ENCODE peak calls at places on chromosome 3, in seven cellular contexts. One of them, this sample, is unnamed.

GRCh38 chr3:16427309-16427965 is 86.1 kb downstream of the RFTN1 start:
- DNase-seq in breast epithelium: no peak
- DNase-seq in stomach: no peak
- DNase-seq in right lobe of liver: no peak
- DNase-seq in esophagus squamous epithelium: no peak
- DNase-seq in tibial nerve: no peak
- DNase-seq in A549: no peak
- DNase-seq in this sample: no peak

GRCh38 chr3:38114875-38115644 is 21.9 kb downstream of the ACAA1 start:
- DNase-seq in breast epithelium: no peak
- DNase-seq in stomach: no peak
- DNase-seq in right lobe of liver: peak
- DNase-seq in esophagus squamous epithelium: no peak
- DNase-seq in tibial nerve: no peak
- DNase-seq in A549: no peak
- DNase-seq in this sample: no peak

GRCh38 chr3:141663993-141664392 is 74.1 kb upstream of the RNF7 start:
- DNase-seq in breast epithelium: no peak
- DNase-seq in stomach: no peak
- DNase-seq in right lobe of liver: no peak
- DNase-seq in esophagus squamous epithelium: no peak
- DNase-seq in tibial nerve: no peak
- DNase-seq in A549: no peak
- DNase-seq in this sample: no peak

GRCh38 chr3:11954312-11954934 is 49.8 kb upstream of the SYN2 start:
- DNase-seq in breast epithelium: peak
- DNase-seq in stomach: peak
- DNase-seq in right lobe of liver: no peak
- DNase-seq in esophagus squamous epithelium: no peak
- DNase-seq in tibial nerve: no peak
- DNase-seq in A549: no peak
- DNase-seq in this sample: no peak

GRCh38 chr3:36894924-36895323 is 49.9 kb downstream of the TRANK1 start:
- DNase-seq in breast epithelium: no peak
- DNase-seq in stomach: no peak
- DNase-seq in right lobe of liver: no peak
- DNase-seq in esophagus squamous epithelium: no peak
- DNase-seq in tibial nerve: no peak
- DNase-seq in A549: no peak
- DNase-seq in this sample: no peak

GRCh38 chr3:49013738-49014660 is 4.4 kb downstream of the DALRD3 start:
- DNase-seq in breast epithelium: no peak
- DNase-seq in stomach: peak
- DNase-seq in right lobe of liver: peak
- DNase-seq in esophagus squamous epithelium: no peak
- DNase-seq in tibial nerve: no peak
- DNase-seq in A549: peak
- DNase-seq in this sample: no peak

GRCh38 chr3:186444288-186444687 is 82.3 kb upstream of the DGKG start:
- DNase-seq in breast epithelium: no peak
- DNase-seq in stomach: no peak
- DNase-seq in right lobe of liver: no peak
- DNase-seq in esophagus squamous epithelium: no peak
- DNase-seq in tibial nerve: no peak
- DNase-seq in A549: no peak
- DNase-seq in this sample: no peak

GRCh38 chr3:53155763-53156162 is 5.2 kb upstream of the PRKCD start:
- DNase-seq in breast epithelium: peak
- DNase-seq in stomach: peak
- DNase-seq in right lobe of liver: peak
- DNase-seq in esophagus squamous epithelium: no peak
- DNase-seq in tibial nerve: no peak
- DNase-seq in A549: no peak
- DNase-seq in this sample: no peak

GRCh38 chr3:53346514-53346913 is 829 bp downstream of the DCP1A start:
- DNase-seq in breast epithelium: no peak
- DNase-seq in stomach: no peak
- DNase-seq in right lobe of liver: no peak
- DNase-seq in esophagus squamous epithelium: no peak
- DNase-seq in tibial nerve: no peak
- DNase-seq in A549: no peak
- DNase-seq in this sample: no peak

GRCh38 chr3:141255864-141256263 is 24.2 kb downstream of the PXYLP1 start:
- DNase-seq in breast epithelium: no peak
- DNase-seq in stomach: no peak
- DNase-seq in right lobe of liver: no peak
- DNase-seq in esophagus squamous epithelium: no peak
- DNase-seq in tibial nerve: no peak
- DNase-seq in A549: peak
- DNase-seq in this sample: no peak

GRCh38 chr3:197809356-197810020 is 18.4 kb downstream of the LRCH3 start:
- DNase-seq in breast epithelium: no peak
- DNase-seq in stomach: no peak
- DNase-seq in right lobe of liver: no peak
- DNase-seq in esophagus squamous epithelium: no peak
- DNase-seq in tibial nerve: no peak
- DNase-seq in A549: no peak
- DNase-seq in this sample: no peak

DNA sequence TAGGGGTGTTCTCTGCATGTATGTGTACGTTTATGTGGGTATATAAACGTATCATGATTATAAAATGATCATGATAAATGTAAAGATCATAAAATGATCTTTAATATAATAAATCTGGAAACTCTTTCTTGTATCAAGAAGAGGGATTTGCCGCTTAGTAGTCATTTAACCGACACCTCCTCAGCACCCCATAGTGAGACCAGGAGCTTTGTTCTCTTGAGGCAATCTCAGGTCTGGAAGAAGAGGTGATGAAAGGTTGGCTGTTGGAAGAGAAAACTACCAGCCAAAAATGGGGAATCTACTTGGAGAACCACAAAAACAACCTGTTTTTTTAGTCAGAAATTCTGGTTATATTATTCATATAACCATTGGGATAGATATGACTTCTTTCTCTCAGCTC is 38.7 kb downstream of the TGFBR2 start:
- DNase-seq in breast epithelium: no peak
- DNase-seq in stomach: no peak
- DNase-seq in right lobe of liver: no peak
- DNase-seq in esophagus squamous epithelium: no peak
- DNase-seq in tibial nerve: no peak
- DNase-seq in A549: no peak
- DNase-seq in this sample: no peak
- TF ChIP-seq CTCF in breast epithelium: no peak
- TF ChIP-seq CTCF in stomach: no peak
- TF ChIP-seq CTCF in right lobe of liver: no peak
- TF ChIP-seq CTCF in esophagus squamous epithelium: no peak
- TF ChIP-seq CTCF in tibial nerve: no peak
- TF ChIP-seq CTCF in A549: no peak
- TF ChIP-seq CTCF in this sample: no peak

GRCh38 chr3:57079221-57079831 is 18.9 kb downstream of the SPATA12 start:
- DNase-seq in breast epithelium: peak
- DNase-seq in stomach: peak
- DNase-seq in right lobe of liver: no peak
- DNase-seq in esophagus squamous epithelium: no peak
- DNase-seq in tibial nerve: no peak
- DNase-seq in A549: peak
- DNase-seq in this sample: no peak

GRCh38 chr3:57078366-57079220 is 18.1 kb downstream of the SPATA12 start:
- DNase-seq in breast epithelium: peak
- DNase-seq in stomach: peak
- DNase-seq in right lobe of liver: no peak
- DNase-seq in esophagus squamous epithelium: no peak
- DNase-seq in tibial nerve: peak
- DNase-seq in A549: peak
- DNase-seq in this sample: peak

GRCh38 chr3:57080171-57080570 is 19.7 kb downstream of the SPATA12 start:
- DNase-seq in breast epithelium: no peak
- DNase-seq in stomach: no peak
- DNase-seq in right lobe of liver: no peak
- DNase-seq in esophagus squamous epithelium: no peak
- DNase-seq in tibial nerve: no peak
- DNase-seq in A549: no peak
- DNase-seq in this sample: no peak

GRCh38 chr3:57076422-57076951 is 16.0 kb downstream of the SPATA12 start:
- DNase-seq in breast epithelium: no peak
- DNase-seq in stomach: no peak
- DNase-seq in right lobe of liver: no peak
- DNase-seq in esophagus squamous epithelium: no peak
- DNase-seq in tibial nerve: no peak
- DNase-seq in A549: no peak
- DNase-seq in this sample: no peak

DNA sequence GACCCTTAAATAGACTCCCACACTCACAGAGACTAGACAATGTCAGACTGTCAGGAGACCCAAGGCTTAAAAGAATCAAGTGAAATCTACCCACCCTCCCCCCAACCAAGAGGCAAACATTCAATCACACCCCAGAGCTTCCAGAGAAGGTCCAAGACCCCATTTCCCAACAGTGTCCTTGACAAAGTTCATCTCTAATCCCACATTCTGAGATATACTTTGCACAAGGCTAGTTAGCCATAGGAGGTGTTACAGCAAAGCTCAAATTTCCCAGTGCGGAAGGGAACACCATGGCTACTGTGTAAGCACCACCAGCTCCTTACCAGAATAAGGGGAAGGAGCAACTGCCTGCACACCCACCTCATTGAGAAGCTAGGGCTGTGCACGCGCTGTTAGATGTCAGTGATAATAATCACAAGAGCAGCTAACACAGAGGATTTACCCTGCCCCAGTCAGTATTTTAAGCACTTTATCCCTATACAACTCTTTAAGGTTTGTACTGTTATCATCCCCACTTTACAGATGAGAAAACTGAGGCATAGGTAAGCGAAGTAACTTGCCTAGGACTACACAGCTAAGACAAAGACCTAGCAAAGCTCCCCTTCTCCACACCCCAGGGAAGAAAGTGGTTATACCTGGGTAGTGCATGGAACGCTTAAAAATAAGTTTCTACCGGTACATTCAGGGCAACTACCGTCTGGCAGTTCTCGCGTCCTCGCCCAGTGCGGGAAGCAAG is 17.3 kb downstream of the SPATA12 start:
- DNase-seq in breast epithelium: no peak
- DNase-seq in stomach: no peak
- DNase-seq in right lobe of liver: no peak
- DNase-seq in esophagus squamous epithelium: no peak
- DNase-seq in tibial nerve: no peak
- DNase-seq in A549: no peak
- DNase-seq in this sample: no peak
- H3K4me3 ChIP-seq in breast epithelium: peak
- H3K4me3 ChIP-seq in stomach: peak
- H3K4me3 ChIP-seq in right lobe of liver: peak
- H3K4me3 ChIP-seq in esophagus squamous epithelium: peak
- H3K4me3 ChIP-seq in tibial nerve: peak
- H3K4me3 ChIP-seq in A549: peak
- H3K4me3 ChIP-seq in this sample: peak

GRCh38 chr3:125990253-125990970 is 21.4 kb downstream of the ROPN1B start:
- DNase-seq in breast epithelium: peak
- DNase-seq in stomach: peak
- DNase-seq in right lobe of liver: peak
- DNase-seq in esophagus squamous epithelium: peak
- DNase-seq in tibial nerve: peak
- DNase-seq in A549: peak
- DNase-seq in this sample: peak
- TF ChIP-seq POLR2A in breast epithelium: peak
- TF ChIP-seq POLR2A in stomach: no peak
- TF ChIP-seq POLR2A in right lobe of liver: peak
- TF ChIP-seq POLR2A in esophagus squamous epithelium: peak
- TF ChIP-seq POLR2A in tibial nerve: peak
- TF ChIP-seq POLR2A in A549: peak
- TF ChIP-seq POLR2A in this sample: no peak

GRCh38 chr3:65831733-65832425 is 206.8 kb downstream of the MAGI1 start:
- DNase-seq in breast epithelium: no peak
- DNase-seq in stomach: no peak
- DNase-seq in right lobe of liver: no peak
- DNase-seq in esophagus squamous epithelium: no peak
- DNase-seq in tibial nerve: no peak
- DNase-seq in A549: no peak
- DNase-seq in this sample: no peak
- TF ChIP-seq CTCF in breast epithelium: no peak
- TF ChIP-seq CTCF in stomach: no peak
- TF ChIP-seq CTCF in right lobe of liver: peak
- TF ChIP-seq CTCF in esophagus squamous epithelium: no peak
- TF ChIP-seq CTCF in tibial nerve: no peak
- TF ChIP-seq CTCF in A549: no peak
- TF ChIP-seq CTCF in this sample: no peak

This sample was measured in lower leg skin.